ENCODE peak calls at places on chromosomes 1 and 21, in five cellular contexts. C is HCT116, V is H1, T is K562, H is GM23338. R is an unnamed sample.

GRCh38 chr21:36338975-36339374 is 19.0 kb downstream of the MORC3 start:
- DNase-seq in C (no peak), V (no peak), T (no peak), H (no peak), R (no peak)

GRCh38 chr1:243525085-243525487 is 269.2 kb downstream of the SDCCAG8 start:
- DNase-seq in C (no peak), V (no peak), T (no peak), H (no peak), R (no peak)

GRCh38 chr1:107704911-107705310 is 260.1 kb downstream of the VAV3 start:
- DNase-seq in C (no peak), V (no peak), T (no peak), H (no peak), R (no peak)

GRCh38 chr1:62230724-62231123 is 36.1 kb downstream of the L1TD1 start:
- DNase-seq in C (peak), V (no peak), T (no peak), H (no peak), R (no peak)

GRCh38 chr1:159598196-159598595 is 10.6 kb downstream of the APCS start:
- DNase-seq in C (no peak), V (no peak), T (no peak), H (peak), R (no peak)

GRCh38 chr1:206550446-206550845 is 43.1 kb downstream of the RASSF5 start:
- DNase-seq in C (no peak), V (no peak), T (no peak), H (no peak), R (no peak)

GRCh38 chr1:67735806-67736627 is 51.0 kb downstream of the GADD45A start:
- DNase-seq in C (peak), V (no peak), T (no peak), H (no peak), R (peak)

GRCh38 chr1:6358144-6358624 is 35.4 kb downstream of the ACOT7 start:
- DNase-seq in C (no peak), V (no peak), T (no peak), H (no peak), R (no peak)

GRCh38 chr1:156838972-156839371 is 19.9 kb downstream of the INSRR start:
- DNase-seq in C (no peak), V (peak), T (peak), H (peak), R (no peak)

GRCh38 chr1:115879977-115880376 is 39.1 kb upstream of the NHLH2 start:
- DNase-seq in C (no peak), V (no peak), T (peak), H (peak), R (no peak)

GRCh38 chr1:212754715-212755114 is 36.9 kb downstream of the NSL1 start:
- DNase-seq in C (no peak), V (no peak), T (peak), H (peak), R (no peak)

GRCh38 chr21:16198546-16198945 is 468.8 kb downstream of the USP25 start:
- DNase-seq in C (no peak), V (no peak), T (no peak), H (no peak), R (no peak)

GRCh38 chr1:245748246-245748645 is 593.5 kb downstream of the KIF26B start:
- DNase-seq in C (no peak), V (no peak), T (no peak), H (peak), R (no peak)

GRCh38 chr1:209797978-209798639 is 7.8 kb downstream of the IRF6 start:
- DNase-seq in C (no peak), V (no peak), T (no peak), H (peak), R (no peak)

GRCh38 chr1:40868051-40868723 is 6.0 kb upstream of the CITED4 start:
- DNase-seq in C (no peak), V (no peak), T (peak), H (no peak), R (no peak)

GRCh38 chr1:150186789-150187559 is 37.3 kb downstream of the PLEKHO1 start:
- DNase-seq in C (peak), V (no peak), T (peak), H (peak), R (no peak)

DNA sequence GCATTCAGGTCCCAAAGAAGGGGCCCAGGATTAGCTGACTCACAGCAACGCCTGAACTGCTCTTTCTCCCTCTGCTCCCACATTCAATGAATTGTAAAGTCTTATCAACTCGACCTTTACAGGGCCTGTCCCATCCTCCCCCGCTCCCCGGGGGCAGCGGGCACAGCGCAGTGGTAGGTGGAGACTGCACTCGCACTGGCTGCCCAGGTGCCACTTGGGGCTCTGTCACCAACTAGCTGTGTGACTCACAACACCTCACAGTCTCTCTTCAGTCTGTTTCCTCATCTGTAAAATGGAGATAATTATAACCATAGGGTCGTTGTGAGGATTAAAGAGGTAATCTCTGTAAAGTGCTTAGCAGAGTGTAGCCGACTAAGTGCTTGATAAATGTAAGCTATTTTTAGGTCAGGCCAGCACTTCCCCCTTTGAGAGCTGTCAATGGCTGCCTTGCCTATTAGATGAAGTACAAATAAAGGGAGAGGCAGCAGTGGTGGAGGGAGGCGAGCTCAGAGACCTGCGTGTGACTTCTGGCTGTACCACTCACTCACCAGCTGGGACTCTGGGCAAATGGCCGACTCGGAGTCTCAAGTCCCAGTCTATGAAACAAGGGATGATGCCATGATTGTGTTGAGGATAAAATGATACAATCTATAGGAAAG is 681 bp upstream of the MYBPHL start:
- DNase-seq in C (no peak), V (no peak), T (peak), H (no peak), R (no peak)
- TF ChIP-seq POLR2AphosphoS5 in C (no peak), V (no peak), T (no peak), H (no peak), R (no peak)

DNA sequence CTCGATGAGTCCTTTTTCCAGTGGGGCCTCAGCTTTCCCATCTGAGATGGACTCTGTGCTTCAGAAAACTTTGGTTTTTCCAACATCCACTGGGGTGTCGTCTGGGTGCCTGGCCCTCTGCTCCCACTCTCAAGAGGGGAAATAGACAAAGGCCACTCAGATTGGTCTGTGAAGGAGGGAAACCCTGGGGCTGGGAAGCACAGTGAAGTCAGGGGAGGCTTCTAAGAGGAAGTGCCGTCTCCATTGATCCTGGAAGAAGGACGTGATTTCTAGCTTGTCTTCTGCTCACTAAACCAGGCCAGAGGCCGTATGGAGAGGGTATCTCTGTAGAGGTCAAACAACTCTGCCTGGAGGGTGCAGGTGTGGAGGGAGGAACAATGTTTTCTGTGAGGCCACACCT is 5.2 kb downstream of the KNCN start:
- DNase-seq in C (no peak), V (no peak), T (no peak), H (no peak), R (no peak)
- TF ChIP-seq EZH2 in C (no peak), V (no peak), T (no peak), H (no peak), R (no peak)

GRCh38 chr21:34813266-34813886 is 144.6 kb downstream of the CLIC6 start:
- DNase-seq in C (no peak), V (no peak), T (no peak), H (no peak), R (no peak)
- TF ChIP-seq POLR2AphosphoS5 in C (no peak), V (no peak), T (no peak), H (no peak), R (no peak)

DNA sequence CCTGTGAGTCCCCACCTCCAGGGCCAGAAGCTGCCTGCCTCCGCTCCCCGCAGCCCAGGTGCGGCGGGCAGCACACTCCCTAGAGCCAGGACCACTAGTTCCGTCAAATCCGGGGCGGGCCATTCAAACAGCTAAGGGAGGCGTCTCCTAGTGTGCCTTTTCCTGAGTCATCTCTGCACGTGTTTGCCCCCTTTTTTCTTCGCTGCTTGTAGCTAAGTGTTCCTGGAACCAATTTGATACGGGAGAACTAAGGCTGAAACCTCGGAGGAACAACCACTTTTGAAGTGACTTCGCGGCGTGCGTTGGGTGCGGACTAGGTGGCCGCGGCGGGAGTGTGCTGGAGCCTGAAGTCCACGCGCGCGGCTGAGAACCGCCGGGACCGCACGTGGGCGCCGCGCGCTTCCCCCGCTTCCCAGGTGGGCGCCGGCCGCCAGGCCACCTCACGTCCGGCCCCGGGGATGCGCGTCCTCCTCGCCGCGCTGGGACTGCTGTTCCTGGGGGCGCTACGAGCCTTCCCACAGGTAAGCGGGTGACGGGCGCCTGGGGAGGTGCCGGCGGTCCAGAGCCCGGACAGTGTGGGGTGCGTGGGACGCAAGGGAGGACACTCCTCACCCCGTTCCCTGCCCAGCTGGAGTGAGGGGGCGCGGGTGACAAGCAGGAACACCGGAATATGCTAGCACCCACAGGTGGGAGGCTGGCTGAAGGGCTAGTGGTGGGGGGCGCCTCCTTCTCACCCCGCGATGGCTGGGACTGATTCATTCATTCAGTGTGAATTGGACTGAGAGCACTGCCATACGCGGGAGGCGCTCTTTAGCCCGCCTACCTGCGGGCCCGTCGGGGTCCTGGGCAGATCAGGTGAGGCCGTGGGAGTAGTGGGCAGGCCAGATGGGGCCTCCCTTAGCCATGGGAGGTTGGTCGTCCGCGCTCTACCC is at the start of gene TNFRSF8:
- DNase-seq in C (no peak), V (peak), T (peak), H (peak), R (no peak)
- TF ChIP-seq EZH2 in C (no peak), V (peak), T (no peak), H (peak), R (peak)

GRCh38 chr1:42214447-42214871 is 49.9 kb upstream of the GUCA2A start:
- DNase-seq in C (no peak), V (no peak), T (no peak), H (no peak), R (no peak)
- TF ChIP-seq POLR2AphosphoS5 in C (no peak), V (no peak), T (no peak), H (no peak), R (no peak)

DNA sequence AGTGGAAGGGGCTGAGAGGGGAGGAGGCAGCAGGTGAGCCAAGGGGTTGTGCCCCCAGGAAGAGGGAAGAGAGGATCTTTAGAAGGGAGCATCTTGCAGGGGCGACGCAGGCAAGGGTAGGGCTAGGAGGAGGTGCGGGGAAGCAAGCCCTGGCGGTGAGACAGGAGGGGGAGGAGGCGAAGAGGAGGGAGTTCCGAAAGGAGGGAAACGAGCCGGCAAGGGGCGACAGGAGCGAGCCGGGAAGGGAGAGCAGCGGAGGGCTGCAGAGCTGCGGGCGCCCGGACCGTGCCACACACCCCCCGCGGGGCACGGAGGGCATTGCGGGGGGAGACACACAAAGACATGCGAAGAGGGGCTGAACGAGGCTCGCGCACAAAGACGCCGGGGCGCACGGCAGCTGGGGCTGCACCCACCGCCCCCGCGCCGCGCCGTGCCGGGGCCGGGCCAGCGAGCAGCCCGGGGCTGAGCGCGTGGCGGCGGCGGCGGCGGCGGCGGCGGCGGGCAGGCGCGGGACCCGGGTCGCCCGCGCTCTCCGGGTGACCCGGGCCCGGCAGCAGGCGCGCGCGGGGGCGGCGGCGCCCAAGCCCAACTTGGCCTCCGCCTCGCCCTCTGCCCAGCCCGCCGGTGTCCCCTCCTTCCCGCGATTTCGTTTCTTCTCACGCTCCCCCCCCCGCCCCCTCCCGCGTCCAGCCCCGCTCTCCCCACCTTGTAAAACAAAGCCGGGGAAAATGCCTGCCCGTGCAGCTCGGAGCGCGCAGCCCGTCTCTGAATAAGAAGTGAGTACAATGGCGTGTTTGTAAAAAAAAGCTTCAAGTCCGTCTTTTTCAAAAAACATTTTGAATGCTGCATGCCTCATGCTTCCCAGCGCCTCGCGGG is at the start of gene KCNK2:
- DNase-seq in C (no peak), V (peak), T (no peak), H (peak), R (no peak)
- TF ChIP-seq EZH2 in C (no peak), V (no peak), T (no peak), H (no peak), R (no peak)

DNA sequence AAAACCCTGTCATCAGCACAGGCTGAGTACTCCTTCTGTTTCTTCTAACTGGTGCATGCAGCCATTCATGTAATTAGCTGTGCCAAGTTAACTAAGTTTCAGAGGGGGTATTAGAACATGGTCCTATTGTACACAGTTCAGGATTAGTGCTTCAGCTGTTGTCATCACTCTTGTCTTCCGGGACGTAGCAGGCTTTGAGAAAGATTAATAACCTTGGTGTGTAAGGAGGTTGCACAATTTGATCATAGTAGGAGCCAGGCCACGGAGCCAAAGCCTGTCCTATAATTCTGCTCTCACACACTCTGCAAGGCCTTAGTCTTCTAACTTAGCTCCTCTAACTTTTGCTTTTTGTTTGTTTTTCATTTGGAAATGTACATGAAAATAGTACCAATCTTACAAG is 44.7 kb downstream of the PTGFRN start:
- DNase-seq in C (no peak), V (no peak), T (no peak), H (no peak), R (no peak)
- TF ChIP-seq POLR2AphosphoS5 in C (no peak), V (no peak), T (no peak), H (no peak), R (no peak)

DNA sequence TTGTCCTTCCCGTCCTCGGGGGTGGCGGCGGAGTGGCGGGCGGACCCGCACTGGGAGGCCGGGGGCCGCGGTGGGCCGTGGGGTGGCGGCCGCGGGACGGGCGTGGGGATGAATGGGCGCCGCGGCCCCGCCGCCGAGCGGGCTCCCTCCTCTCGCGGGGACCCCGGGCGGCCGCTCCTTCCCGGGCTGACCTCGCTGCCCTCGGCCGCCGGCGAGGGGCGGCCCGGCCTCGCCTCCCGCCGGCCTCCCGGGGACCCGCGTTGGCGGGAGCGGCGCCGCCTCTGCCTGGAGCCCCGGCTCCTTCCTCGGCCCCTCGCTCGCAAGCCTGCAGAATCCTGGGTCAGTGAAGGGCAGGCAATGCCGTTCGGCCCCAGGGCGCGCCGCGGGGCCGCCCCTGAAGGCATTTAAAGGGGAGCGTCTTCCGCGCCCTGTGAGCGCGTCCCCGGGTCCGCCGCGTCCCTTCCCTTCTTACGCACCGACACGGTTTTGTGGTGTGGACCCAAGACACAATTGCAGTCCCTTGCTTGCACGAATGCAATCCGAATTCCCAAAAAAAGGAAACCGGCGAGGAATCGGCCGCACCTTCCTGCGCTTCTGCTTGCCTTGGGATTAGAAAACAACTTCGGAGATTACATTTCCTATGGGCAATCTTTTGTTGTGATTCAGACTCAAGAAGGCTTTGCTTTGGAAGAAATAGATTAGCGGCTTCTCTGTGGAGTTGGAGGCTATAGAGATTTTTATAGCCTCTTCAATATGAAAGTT is 776 bp downstream of the ITSN1 start:
- DNase-seq in C (no peak), V (peak), T (peak), H (peak), R (no peak)
- TF ChIP-seq EZH2 in C (no peak), V (no peak), T (peak), H (no peak), R (no peak)

DNA sequence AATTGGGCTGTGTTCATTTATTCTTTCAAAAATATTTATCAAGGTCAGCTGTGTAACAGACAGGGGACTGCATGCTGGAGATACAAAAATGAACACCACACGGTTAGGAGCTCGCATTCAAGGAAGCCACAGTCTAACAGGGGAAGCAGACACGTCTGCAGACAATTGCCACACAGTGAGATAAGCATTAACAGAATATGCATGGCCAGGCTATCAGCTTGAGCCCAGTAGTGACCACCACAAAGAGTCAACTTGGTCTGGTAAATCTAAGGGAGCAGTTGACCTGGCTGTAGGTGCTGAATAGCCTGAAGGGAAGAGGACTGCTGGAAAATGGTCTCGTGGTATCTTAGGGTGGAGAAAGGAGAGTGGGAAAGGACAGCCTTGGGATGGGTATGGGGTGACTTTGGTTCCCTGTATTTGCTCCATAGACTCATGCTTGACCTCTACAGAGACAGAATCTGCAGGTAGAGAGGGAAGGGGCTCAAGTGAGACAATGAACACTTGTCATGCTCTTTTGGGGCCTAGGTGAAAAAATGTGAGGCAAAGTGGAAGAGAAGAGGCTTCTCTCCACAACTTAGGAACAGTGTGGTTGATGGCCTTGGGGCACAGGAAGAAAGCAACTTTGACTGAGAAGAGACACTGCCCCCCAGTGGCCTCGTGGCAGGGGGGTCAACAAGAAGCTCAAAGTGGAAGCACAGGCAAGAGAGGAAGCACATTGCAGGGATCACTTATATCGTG is 7.6 kb upstream of the NPL start:
- DNase-seq in C (peak), V (peak), T (peak), H (peak), R (peak)
- TF ChIP-seq POLR2AphosphoS5 in C (no peak), V (no peak), T (peak), H (no peak), R (no peak)

GRCh38 chr1:118984990-118985608 is 3.0 kb downstream of the TBX15 start:
- DNase-seq in C (no peak), V (no peak), T (no peak), H (peak), R (no peak)

GRCh38 chr1:118987431-118988185 is 535 bp downstream of the TBX15 start:
- DNase-seq in C (no peak), V (peak), T (no peak), H (peak), R (no peak)

GRCh38 chr1:118986839-118987430 is 1.2 kb downstream of the TBX15 start:
- DNase-seq in C (no peak), V (no peak), T (no peak), H (peak), R (no peak)

GRCh38 chr1:118985611-118986290 is 2.4 kb downstream of the TBX15 start:
- DNase-seq in C (no peak), V (no peak), T (no peak), H (peak), R (no peak)

GRCh38 chr1:118986291-118986838 is 1.8 kb downstream of the TBX15 start:
- DNase-seq in C (no peak), V (no peak), T (no peak), H (peak), R (peak)
- TF ChIP-seq EZH2 in C (no peak), V (no peak), T (no peak), H (no peak), R (no peak)

R was measured in SK-N-MC.